ENCODE peak calls at places on chromosome 4, in five cellular contexts. T is RWPE1; X is activated CD4-positive, alpha-beta T cell treated with anti-CD3 and anti-CD28 coated beads, Interleukin-2, amount 10 ng/mL, durations not matched to agents 7 days and 5 days; F is effector memory CD4-positive, alpha-beta T cell; Y is HT1080. H is an unnamed sample.

GRCh38 chr4:16573181-16573580 is 325.3 kb downstream of the LDB2 start:
- DNase-seq in T (no peak), F (no peak), Y (peak), X (no peak), H (no peak)

GRCh38 chr4:154491731-154492249 is at the start of gene DCHS2:
- DNase-seq in X (peak), F (no peak), Y (no peak), T (peak), H (no peak)

GRCh38 chr4:173403051-173403450 is 4.1 kb upstream of the SCRG1 start:
- DNase-seq in X (no peak), F (no peak), Y (peak), T (peak), H (no peak)

GRCh38 chr4:133147922-133148689 is 988 bp upstream of the PCDH10 start:
- DNase-seq in X (no peak), Y (no peak), F (no peak), T (no peak), H (no peak)

GRCh38 chr4:184558996-184559395 is 84.6 kb upstream of the IRF2 start:
- DNase-seq in T (no peak), F (no peak), Y (no peak), X (no peak), H (no peak)

GRCh38 chr4:154741131-154741530 is 2.7 kb upstream of the LRAT start:
- DNase-seq in F (no peak), Y (no peak), T (no peak), X (no peak), H (no peak)

GRCh38 chr4:81166431-81166830 is 48.6 kb downstream of the PRKG2 start:
- DNase-seq in Y (no peak), T (no peak), X (no peak), F (no peak), H (no peak)

GRCh38 chr4:48930654-48931053 is 24.1 kb upstream of the OCIAD2 start:
- DNase-seq in F (no peak), T (no peak), Y (no peak), X (no peak), H (no peak)

GRCh38 chr4:175542787-175543186 is 269.3 kb downstream of the GPM6A start:
- DNase-seq in T (no peak), X (no peak), Y (no peak), F (no peak), H (no peak)

GRCh38 chr4:79273918-79274317 is 51.9 kb downstream of the NAA11 start:
- DNase-seq in F (no peak), Y (no peak), X (no peak), T (no peak), H (no peak)

GRCh38 chr4:13701937-13702446 is 74.5 kb upstream of the BOD1L1 start:
- DNase-seq in X (no peak), T (peak), Y (peak), F (no peak), H (no peak)

GRCh38 chr4:167873536-167873935 is 218.8 kb upstream of the ANXA10 start:
- DNase-seq in Y (no peak), X (no peak), F (no peak), T (no peak), H (no peak)

GRCh38 chr4:165874799-165875371 is 1.8 kb downstream of the TLL1 start:
- DNase-seq in Y (no peak), X (no peak), F (no peak), T (peak), H (no peak)

GRCh38 chr4:157701695-157701994 is 471.2 kb downstream of the GASK1B start:
- DNase-seq in X (no peak), F (no peak), T (no peak), Y (peak), H (no peak)

GRCh38 chr4:140718240-140718639 is 37.9 kb downstream of the TBC1D9 start:
- DNase-seq in X (no peak), T (no peak), F (no peak), Y (peak), H (no peak)

GRCh38 chr4:147587061-147587460 is 30.1 kb upstream of the TMEM184C start:
- DNase-seq in X (no peak), T (no peak), F (no peak), Y (no peak), H (no peak)

GRCh38 chr4:8176547-8177399 is 18.2 kb upstream of the ABLIM2 start:
- DNase-seq in F (no peak), Y (peak), T (peak), X (peak), H (peak)